ENCODE peak calls at places on chromosomes 13 and 19, in nine cellular contexts. W, S, Y, L, Q, M, J, C and B are unnamed samples.

GRCh38 chr13:70729369-70729768 is 621.1 kb upstream of the KLHL1 start:
- DNase-seq in Q (no peak), J (no peak), L (no peak), C (no peak), Y (no peak), M (no peak), S (no peak), W (no peak), B (no peak)

GRCh38 chr19:43432866-43433673 is 18.4 kb downstream of the TEX101 start:
- DNase-seq in L (no peak), S (peak), Q (no peak), J (peak), Y (peak), M (peak), W (peak), C (no peak), B (peak)

GRCh38 chr19:33376423-33376822 is 2.9 kb downstream of the CEBPG start:
- DNase-seq in M (no peak), C (no peak), Y (peak), W (peak), J (peak), L (peak), Q (peak), S (no peak), B (no peak)

GRCh38 chr19:9848060-9848459 is 12.9 kb downstream of the PIN1 start:
- DNase-seq in S (no peak), Q (no peak), L (no peak), C (no peak), W (no peak), M (no peak), Y (peak), J (no peak), B (peak)

GRCh38 chr19:54189020-54189667 is at the start of gene MBOAT7:
- DNase-seq in W (no peak), C (no peak), M (no peak), Y (no peak), J (no peak), Q (no peak), L (no peak), S (no peak), B (no peak)

GRCh38 chr19:29587518-29587986 is 18.5 kb upstream of the POP4 start:
- DNase-seq in S (peak), J (no peak), Q (no peak), M (peak), Y (peak), C (no peak), W (no peak), L (no peak), B (peak)

GRCh38 chr13:78238911-78239310 is 320.3 kb upstream of the EDNRB start:
- DNase-seq in J (no peak), M (no peak), W (no peak), C (no peak), S (no peak), L (no peak), Q (no peak), Y (peak), B (no peak)

GRCh38 chr13:67416047-67416925 is 186.2 kb upstream of the PCDH9 start:
- DNase-seq in Q (peak), S (no peak), J (peak), L (no peak), C (no peak), W (peak), M (no peak), Y (peak), B (no peak)

GRCh38 chr13:110306960-110307696 is at the start of the genes COL4A1 and COL4A2:
- DNase-seq in Y (peak), S (no peak), L (peak), J (peak), Q (no peak), W (peak), M (peak), C (peak), B (no peak)

GRCh38 chr13:79522583-79522982 is 41.6 kb downstream of the NDFIP2 start:
- DNase-seq in Y (peak), J (peak), C (no peak), L (no peak), Q (no peak), M (no peak), W (no peak), S (no peak), B (no peak)

GRCh38 chr13:63010072-63010658 is 1594.5 kb upstream of the PCDH20 start:
- DNase-seq in Q (no peak), J (no peak), Y (no peak), L (no peak), M (no peak), C (no peak), S (no peak), W (no peak), B (no peak)

GRCh38 chr13:88464851-88465250 is 793.7 kb downstream of the SLITRK5 start:
- DNase-seq in Y (no peak), M (no peak), S (no peak), C (no peak), W (no peak), J (no peak), Q (no peak), L (no peak), B (no peak)

GRCh38 chr13:33340631-33341030 is 55.1 kb upstream of the STARD13 start:
- DNase-seq in S (no peak), J (peak), W (no peak), M (no peak), C (no peak), Q (no peak), Y (no peak), L (no peak), B (no peak)

GRCh38 chr13:41017744-41018582 is 1.2 kb downstream of the ELF1 start:
- DNase-seq in C (no peak), L (no peak), Q (no peak), Y (peak), W (peak), J (no peak), S (no peak), M (no peak), B (no peak)

GRCh38 chr13:51960766-51961165 is 50.5 kb downstream of the ATP7B start:
- DNase-seq in M (no peak), J (no peak), W (no peak), S (no peak), L (no peak), C (no peak), Y (no peak), Q (no peak), B (no peak)

GRCh38 chr19:38444026-38444425 is 10.5 kb downstream of the RYR1 start:
- DNase-seq in J (no peak), Y (no peak), C (no peak), L (no peak), Q (no peak), W (no peak), S (no peak), M (no peak), B (no peak)

GRCh38 chr19:6739884-6740588 is 556 bp downstream of the TRIP10 start:
- DNase-seq in Y (no peak), W (peak), L (no peak), C (no peak), S (no peak), J (no peak), M (no peak), Q (no peak), B (no peak)

GRCh38 chr13:40389081-40389641 is 277.3 kb downstream of the FOXO1 start:
- DNase-seq in C (no peak), M (no peak), L (no peak), Y (no peak), J (no peak), Q (no peak), W (no peak), S (no peak), B (peak)

GRCh38 chr13:34019870-34020269 is 201.9 kb downstream of the RFC3 start:
- DNase-seq in W (peak), S (no peak), J (no peak), L (no peak), Y (no peak), Q (no peak), C (no peak), M (no peak), B (no peak)

GRCh38 chr13:37618554-37618953 is 20.0 kb upstream of the POSTN start:
- DNase-seq in W (no peak), J (peak), M (no peak), S (no peak), Y (no peak), Q (no peak), C (no peak), L (no peak), B (no peak)

GRCh38 chr19:50567052-50567841 is 988 bp downstream of the LRRC4B start:
- DNase-seq in Y (no peak), J (no peak), W (peak), L (no peak), M (no peak), S (no peak), Q (no peak), C (no peak), B (no peak)

GRCh38 chr19:50565984-50566903 is 2.0 kb downstream of the LRRC4B start:
- DNase-seq in J (no peak), M (no peak), S (no peak), L (no peak), Q (no peak), W (no peak), C (peak), Y (no peak), B (no peak)

GRCh38 chr19:50569023-50569697 is 925 bp upstream of the LRRC4B start:
- DNase-seq in S (no peak), C (no peak), L (no peak), J (no peak), Y (no peak), M (no peak), Q (no peak), W (no peak), B (no peak)

GRCh38 chr19:50568321-50569022 is at the start of gene LRRC4B:
- DNase-seq in M (no peak), S (no peak), L (peak), C (peak), J (peak), W (no peak), Y (no peak), Q (no peak), B (no peak)

DNA sequence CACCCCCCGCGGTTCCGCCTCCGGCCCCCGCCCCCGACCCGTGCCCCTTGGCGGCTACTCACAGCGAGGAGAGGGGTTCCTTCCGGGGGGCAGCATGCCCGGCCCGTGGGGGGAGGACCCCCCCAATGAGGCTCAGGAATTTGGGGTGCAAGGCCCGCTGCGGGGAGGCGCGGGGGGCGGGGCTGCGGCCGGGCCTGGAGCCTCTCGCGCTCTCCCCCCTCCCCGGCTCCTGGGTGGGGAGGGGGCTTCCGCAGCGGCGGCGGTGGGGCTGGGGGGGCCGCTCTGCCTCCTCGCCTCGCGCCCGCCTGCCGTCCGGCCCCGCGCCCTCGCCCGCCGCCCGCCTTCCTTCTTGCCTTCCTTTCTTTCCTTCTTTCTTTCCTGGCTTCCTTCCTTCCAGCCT is 353 bp downstream of the LRRC4B start:
- DNase-seq in C (no peak), Y (no peak), Q (no peak), S (no peak), M (no peak), J (no peak), W (no peak), L (no peak), B (no peak)
- H3K27ac ChIP-seq in C (peak), Y (no peak), Q (no peak), S (no peak), M (no peak), J (no peak), W (peak), L (no peak), B (no peak)

GRCh38 chr19:1386945-1387683 is 3.4 kb downstream of the NDUFS7 start:
- DNase-seq in W (no peak), Q (no peak), S (no peak), L (no peak), Y (no peak), C (no peak), J (no peak), M (no peak), B (no peak)
- H3K27ac ChIP-seq in W (no peak), Q (no peak), S (no peak), L (no peak), Y (no peak), C (peak), J (no peak), M (no peak), B (no peak)

GRCh38 chr19:53091413-53091812 is 11.8 kb downstream of the ZNF160 start:
- DNase-seq in S (no peak), Q (no peak), M (no peak), W (no peak), J (no peak), C (no peak), Y (no peak), L (no peak), B (no peak)

GRCh38 chr19:53091855-53092254 is 11.4 kb downstream of the ZNF160 start:
- DNase-seq in S (no peak), Y (no peak), M (no peak), C (no peak), Q (no peak), L (no peak), W (no peak), J (no peak), B (no peak)

GRCh38 chr19:53086949-53087348 is 16.3 kb downstream of the ZNF160 start:
- DNase-seq in Q (no peak), M (no peak), C (peak), W (no peak), Y (no peak), J (peak), S (no peak), L (no peak), B (no peak)

GRCh38 chr19:53085496-53085895 is 17.7 kb downstream of the ZNF160 start:
- DNase-seq in Y (no peak), M (no peak), L (no peak), Q (no peak), J (no peak), C (no peak), S (no peak), W (no peak), B (no peak)

GRCh38 chr19:53088091-53088490 is 15.1 kb downstream of the ZNF160 start:
- DNase-seq in Y (no peak), L (no peak), J (peak), W (no peak), S (no peak), Q (no peak), M (no peak), C (no peak), B (no peak)
- H3K27ac ChIP-seq in Y (no peak), L (no peak), J (no peak), W (no peak), S (no peak), Q (no peak), M (peak), C (peak), B (no peak)

GRCh38 chr19:16476401-16476800 is 4.6 kb upstream of the EPS15L1 start:
- DNase-seq in C (no peak), L (no peak), W (no peak), M (no peak), Q (no peak), S (no peak), J (no peak), Y (no peak), B (no peak)
- H3K27ac ChIP-seq in C (no peak), L (no peak), W (no peak), M (no peak), Q (no peak), S (no peak), J (peak), Y (no peak), B (no peak)

GRCh38 chr19:48810151-48810550 is 678 bp downstream of the BCAT2 start:
- DNase-seq in Q (no peak), Y (no peak), S (no peak), L (no peak), W (no peak), M (no peak), C (no peak), J (no peak), B (no peak)

GRCh38 chr19:48815870-48816501 is 5.2 kb upstream of the BCAT2 start:
- DNase-seq in M (no peak), Y (no peak), L (no peak), S (no peak), C (no peak), J (no peak), Q (no peak), W (peak), B (no peak)

GRCh38 chr19:48812094-48812929 is 1.5 kb upstream of the BCAT2 start:
- DNase-seq in S (peak), M (peak), L (peak), Q (no peak), J (peak), W (peak), C (peak), Y (peak), B (peak)

GRCh38 chr19:48814895-48815294 is 4.1 kb upstream of the BCAT2 start:
- DNase-seq in J (no peak), L (no peak), S (no peak), Y (no peak), Q (no peak), C (no peak), M (no peak), W (no peak), B (no peak)

DNA sequence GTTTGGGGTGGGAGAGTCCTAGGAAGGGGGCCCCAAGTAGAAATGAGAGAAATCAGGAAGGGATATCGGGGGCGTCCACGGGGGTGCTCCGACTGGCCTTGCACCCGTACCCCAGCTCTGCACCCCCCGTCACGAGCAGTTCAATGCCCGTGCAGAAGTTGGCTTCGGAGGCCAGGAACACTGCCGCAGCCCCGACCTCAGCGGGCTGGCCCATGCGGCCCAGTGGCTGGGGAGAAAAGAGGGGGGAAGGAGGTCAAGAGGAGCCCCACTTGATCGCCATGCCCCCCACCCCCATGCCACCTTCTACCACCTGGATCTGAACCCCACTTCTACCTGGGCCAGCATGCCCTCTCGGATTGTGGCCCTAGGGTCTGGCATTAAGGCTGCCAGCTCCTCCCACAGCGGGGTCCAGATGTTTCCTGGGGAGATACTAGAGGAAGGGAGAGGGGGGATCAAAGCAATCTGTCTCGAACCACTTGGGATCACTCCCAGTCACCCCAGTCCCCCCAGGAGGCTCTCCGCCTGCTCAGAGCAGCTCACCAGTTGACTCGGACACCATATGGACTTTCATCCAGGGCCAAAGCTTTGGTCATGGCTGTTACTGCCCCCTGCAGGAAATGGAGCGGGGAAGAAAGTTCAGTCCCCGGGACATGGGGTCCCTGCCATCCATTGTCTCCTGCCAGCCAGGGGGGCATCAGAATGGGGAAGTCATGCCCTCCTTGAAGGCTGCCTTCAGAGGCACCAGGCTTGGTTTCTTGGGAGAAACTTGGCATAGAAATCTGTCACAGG is 2.5 kb upstream of the BCAT2 start:
- DNase-seq in L (peak), M (no peak), Q (no peak), Y (no peak), J (no peak), W (no peak), C (no peak), S (no peak), B (no peak)
- H3K27ac ChIP-seq in L (peak), M (peak), Q (no peak), Y (no peak), J (peak), W (no peak), C (peak), S (no peak), B (no peak)

DNA sequence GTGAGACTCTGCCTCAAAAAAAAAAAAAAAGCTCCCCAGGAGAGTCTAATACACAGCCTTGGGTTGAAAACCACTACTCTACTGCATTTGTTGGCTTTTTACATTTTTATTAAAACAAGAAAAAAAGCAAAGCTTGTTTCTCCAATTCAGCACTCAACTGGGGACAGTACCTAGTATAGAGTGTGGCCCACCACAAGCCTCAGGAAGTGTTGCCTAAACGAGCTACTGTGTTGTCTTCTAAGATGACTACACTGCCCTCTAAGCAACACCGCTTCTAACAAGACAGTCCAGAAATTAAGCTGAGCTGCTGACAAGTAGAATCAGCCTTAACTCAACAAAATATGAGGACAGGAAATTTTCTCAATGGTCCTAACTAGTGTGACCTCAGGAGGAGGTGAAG is 522.2 kb downstream of the FGF9 start:
- DNase-seq in L (no peak), W (no peak), C (no peak), Y (no peak), J (no peak), Q (no peak), S (no peak), M (no peak), B (no peak)
- H3K27ac ChIP-seq in L (no peak), W (no peak), C (no peak), Y (no peak), J (no peak), Q (no peak), S (no peak), M (no peak), B (no peak)

GRCh38 chr19:46373573-46374359 is 26.9 kb downstream of the PPP5C start:
- DNase-seq in C (peak), L (peak), J (no peak), M (peak), S (no peak), Q (no peak), W (peak), Y (peak), B (no peak)

GRCh38 chr19:46368116-46368515 is 21.2 kb downstream of the PPP5C start:
- DNase-seq in Q (no peak), S (no peak), L (peak), M (no peak), J (no peak), C (no peak), W (no peak), Y (no peak), B (no peak)

GRCh38 chr19:46372901-46373572 is 26.1 kb downstream of the PPP5C start:
- DNase-seq in J (peak), M (peak), S (no peak), L (peak), W (peak), Y (peak), C (no peak), Q (no peak), B (no peak)

GRCh38 chr19:46369817-46370216 is 22.9 kb downstream of the PPP5C start:
- DNase-seq in M (peak), J (no peak), L (no peak), Q (no peak), W (no peak), Y (peak), C (no peak), S (no peak), B (no peak)

DNA sequence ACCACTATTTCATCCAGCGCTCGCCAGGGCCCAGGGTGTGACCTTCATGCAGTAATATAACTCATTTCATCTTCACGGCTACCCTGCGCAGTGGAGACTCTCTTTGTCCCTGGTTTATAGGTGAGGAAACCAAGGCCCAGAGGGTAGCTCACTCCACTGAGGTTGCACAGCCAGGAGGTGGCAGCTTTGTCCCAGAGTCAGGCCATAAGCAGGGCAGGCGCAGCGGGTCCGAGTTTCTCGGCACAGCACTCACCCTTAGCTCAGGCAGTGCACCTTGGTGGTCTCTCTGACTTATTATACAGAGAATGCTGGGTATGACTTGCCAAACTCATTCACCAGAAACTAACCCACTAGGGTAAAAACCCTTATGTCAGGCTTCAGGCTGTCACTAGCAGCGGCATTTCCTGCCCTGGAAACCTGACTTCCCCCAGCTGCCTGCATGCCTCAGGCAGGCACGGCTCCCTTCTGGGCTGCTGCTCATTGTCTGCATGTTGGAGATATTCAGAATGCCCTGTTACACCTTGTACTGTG is 24.5 kb downstream of the PPP5C start:
- DNase-seq in S (no peak), M (peak), Q (no peak), C (no peak), W (no peak), J (no peak), Y (no peak), L (peak), B (no peak)
- H3K27ac ChIP-seq in S (no peak), M (peak), Q (no peak), C (no peak), W (peak), J (peak), Y (no peak), L (no peak), B (no peak)